ENCODE peak calls at places on chromosomes 3 and 15, in eight cellular contexts. U, J, G, E, V, O, X and P are unnamed samples.

GRCh38 chr3:9747267-9747666 is 2.5 kb upstream of the OGG1 start:
- DNase-seq in V (no peak), J (no peak), E (no peak), U (no peak), G (no peak), X (no peak), O (no peak), P (no peak)

GRCh38 chr3:20023663-20024417 is 11.8 kb upstream of the PP2D1 start:
- DNase-seq in U (peak; percentile 61), G (no peak), J (peak; percentile 67), O (peak; percentile 59), V (no peak), E (no peak), X (no peak), P (peak; percentile 68)

GRCh38 chr3:152113413-152113812 is 155.3 kb upstream of the MBNL1 start:
- DNase-seq in O (no peak), J (no peak), G (no peak), E (no peak), U (no peak), X (no peak), V (no peak), P (no peak)

GRCh38 chr3:61562042-61562809 is 855 bp downstream of the PTPRG start:
- DNase-seq in G (no peak), U (peak; percentile 30), X (peak; percentile 28), V (no peak), O (peak; percentile 54), E (no peak), J (no peak), P (peak; percentile 74)

GRCh38 chr15:40454904-40455391 is 14.2 kb downstream of the BAHD1 start:
- DNase-seq in U (no peak), E (peak; percentile 67), O (no peak), J (no peak), X (no peak), G (no peak), V (no peak), P (peak; percentile 13)

GRCh38 chr3:120801484-120801883 is 58.9 kb downstream of the GTF2E1 start:
- DNase-seq in O (no peak), E (no peak), X (no peak), G (no peak), J (no peak), V (no peak), U (no peak), P (no peak)

GRCh38 chr3:46716461-46717441 is 918 bp downstream of the PRSS50 start:
- DNase-seq in G (no peak), J (peak; percentile 15), X (no peak), E (no peak), U (no peak), V (no peak), O (peak; percentile 40), P (no peak)

GRCh38 chr3:31648286-31648968 is 115.7 kb downstream of the STT3B start:
- DNase-seq in J (no peak), G (no peak), E (no peak), V (no peak), U (no peak), X (no peak), O (no peak), P (no peak)

GRCh38 chr15:59322056-59322755 is 50.5 kb downstream of the MYO1E start:
- DNase-seq in V (no peak), E (no peak), G (no peak), U (no peak), J (no peak), O (no peak), X (no peak), P (no peak)

GRCh38 chr15:67819636-67820035 is 5.7 kb upstream of the SKOR1 start:
- DNase-seq in G (no peak), X (peak; percentile 7), O (no peak), E (no peak), U (no peak), J (no peak), V (peak; percentile 45), P (peak; percentile 18)

GRCh38 chr3:132268956-132269355 is 48.3 kb upstream of the ACP3 start:
- DNase-seq in V (peak; percentile 84), X (no peak), E (peak; percentile 30), U (no peak), O (no peak), J (no peak), G (no peak), P (no peak)

GRCh38 chr3:151156618-151157216 is 46.3 kb downstream of the GPR171 start:
- DNase-seq in J (no peak), O (no peak), E (peak; percentile 88), X (no peak), U (no peak), V (peak; percentile 92), G (peak; percentile 61), P (no peak)

GRCh38 chr15:78536134-78536533 is 4.1 kb upstream of the PSMA4 start:
- DNase-seq in E (no peak), V (no peak), G (no peak), O (no peak), J (no peak), U (no peak), X (no peak), P (no peak)

GRCh38 chr3:45890405-45890804 is 4.1 kb downstream of the CCR9 start:
- DNase-seq in V (no peak), X (no peak), J (no peak), G (no peak), U (no peak), E (peak; percentile 44), O (no peak), P (no peak)

GRCh38 chr15:68062214-68062613 is 8.1 kb downstream of the PIAS1 start:
- DNase-seq in J (no peak), X (no peak), G (no peak), E (no peak), V (no peak), U (no peak), O (no peak), P (no peak)

DNA sequence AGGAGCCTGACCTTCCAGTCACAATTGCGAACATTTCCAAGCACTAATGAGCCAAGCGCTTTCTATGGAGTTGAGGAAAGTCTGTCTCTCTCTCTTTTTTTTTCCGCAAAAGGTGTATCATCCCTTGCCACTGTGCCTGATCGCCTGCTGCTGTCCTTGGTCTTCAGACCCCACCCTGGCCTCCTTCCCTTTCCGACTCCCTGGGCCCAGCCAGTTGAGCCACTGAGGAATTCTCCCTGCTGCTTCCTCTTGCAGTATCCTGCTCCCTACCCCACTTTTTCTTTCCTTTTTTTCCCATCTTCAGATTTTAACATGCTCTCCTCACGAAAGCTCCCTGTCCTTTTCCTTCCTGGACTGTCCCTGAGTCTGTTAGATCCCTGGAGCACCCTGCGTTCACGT is 396.5 kb upstream of the C2CD4B start:
- DNase-seq in O (no peak), V (peak; percentile 36), G (no peak), J (no peak), E (no peak), X (no peak), U (no peak), P (no peak)
- H3K4me3 ChIP-seq in O (no peak overlapping the region), V (no peak overlapping the region), G (no peak overlapping the region), J (peak overlapping the region; percentile 25), E (no peak overlapping the region), X (peak overlapping the region; percentile 31), U (no peak overlapping the region), P (peak overlapping the region; percentile 25)

GRCh38 chr3:161252143-161252542 is 31.0 kb downstream of the NMD3 start:
- DNase-seq in V (no peak), G (no peak), J (no peak), O (no peak), E (no peak), X (no peak), U (no peak), P (no peak)
- H3K4me1 ChIP-seq in V (no peaks in the 10 kb centered on the region), G (no peaks in the 10 kb centered on the region), J (peaks cover 32% of the 10 kb centered on the region), O (peaks cover 7% of the 10 kb centered on the region), E (no peaks in the 10 kb centered on the region), X (no peaks in the 10 kb centered on the region), U (peaks cover 16% of the 10 kb centered on the region), P (peaks cover 2% of the 10 kb centered on the region)

GRCh38 chr3:187166750-187167149 is 27.5 kb upstream of the RPL39L start:
- DNase-seq in X (no peak), U (no peak), E (no peak), O (no peak), J (no peak), G (no peak), V (no peak), P (no peak)
- H3K4me3 ChIP-seq in X (no peak overlapping the region), U (no peak overlapping the region), E (no peak overlapping the region), O (no peak overlapping the region), J (no peak overlapping the region), G (no peak overlapping the region), V (no peak overlapping the region), P (no peak overlapping the region)

GRCh38 chr15:38150794-38151193 is 101.8 kb upstream of the SPRED1 start:
- DNase-seq in G (no peak), V (no peak), E (no peak), U (no peak), X (no peak), O (no peak), J (no peak), P (no peak)
- H3K4me1 ChIP-seq in G (no peaks in the 10 kb centered on the region), V (no peaks in the 10 kb centered on the region), E (no peaks in the 10 kb centered on the region), U (no peaks in the 10 kb centered on the region), X (no peaks in the 10 kb centered on the region), O (no peaks in the 10 kb centered on the region), J (no peaks in the 10 kb centered on the region), P (no peaks in the 10 kb centered on the region)

GRCh38 chr3:156763931-156764720 is 62.0 kb upstream of the LEKR1 start:
- DNase-seq in X (no peak), U (no peak), O (no peak), V (no peak), E (no peak), J (no peak), G (no peak), P (no peak)
- H3K4me3 ChIP-seq in X (no peak overlapping the region), U (no peak overlapping the region), O (no peak overlapping the region), V (no peak overlapping the region), E (no peak overlapping the region), J (no peak overlapping the region), G (no peak overlapping the region), P (no peak overlapping the region)

GRCh38 chr3:52197499-52197841 is 490 bp upstream of the ALAS1 start:
- DNase-seq in U (no peak), J (no peak), E (no peak), O (no peak), V (no peak), G (no peak), X (no peak), P (no peak)

GRCh38 chr3:52196977-52197376 is 983 bp upstream of the ALAS1 start:
- DNase-seq in G (no peak), V (no peak), X (no peak), O (no peak), U (no peak), J (peak; percentile 89), E (peak; percentile 25), P (peak; percentile 71)

GRCh38 chr3:52195823-52196331 is 2.1 kb upstream of the ALAS1 start:
- DNase-seq in X (no peak), O (no peak), J (no peak), U (peak; percentile 32), E (peak; percentile 44), G (no peak), V (no peak), P (peak; percentile 71)

GRCh38 chr3:52198643-52199608 is 966 bp downstream of the ALAS1 start:
- DNase-seq in E (no peak), O (no peak), U (no peak), G (no peak), X (no peak), J (no peak), V (no peak), P (no peak)

GRCh38 chr3:52197842-52198625 is at the start of gene ALAS1:
- DNase-seq in U (peak; percentile 91), O (peak; percentile 95), V (peak; percentile 94), G (peak; percentile 94), E (peak; percentile 96), J (peak; percentile 96), X (peak; percentile 93), P (peak; percentile 98)
- H3K4me1 ChIP-seq in U (peaks cover 15% of the 10 kb centered on the region), O (no peaks in the 10 kb centered on the region), V (peaks cover 10% of the 10 kb centered on the region), G (peaks cover 7% of the 10 kb centered on the region), E (peaks cover 46% of the 10 kb centered on the region), J (peaks cover 88% of the 10 kb centered on the region), X (peaks cover 36% of the 10 kb centered on the region), P (peaks cover 14% of the 10 kb centered on the region)